ENCODE peak calls at places on chromosomes 13 and 19, in eight cellular contexts. W is IMR-90, N is ovary, C is esophagus squamous epithelium, R is body of pancreas, Q is uterus, H is GM12878, V is transverse colon. B is an unnamed sample. For H3K4me1, the result is how much of the 10 kb centered on the place peaks cover.

GRCh38 chr19:58468216-58468839 is 1.4 kb downstream of the ZNF324 start:
- DNase-seq in N (no peak), Q (no peak), C (no peak), H (no peak), W (peak), V (no peak), R (no peak), B (no peak)

GRCh38 chr13:99731747-99732146 is 230.5 kb downstream of the TM9SF2 start:
- DNase-seq in R (no peak), Q (no peak), C (no peak), N (no peak), V (no peak), W (no peak), H (no peak), B (no peak)

GRCh38 chr13:47933688-47934011 is 67.4 kb downstream of the SUCLA2 start:
- DNase-seq in Q (no peak), H (no peak), N (no peak), V (no peak), R (no peak), C (no peak), W (peak), B (no peak)

GRCh38 chr19:46429999-46430398 is 1.3 kb upstream of the PNMA8C start:
- DNase-seq in V (no peak), Q (no peak), N (no peak), R (no peak), C (no peak), W (no peak), H (no peak), B (no peak)

GRCh38 chr19:4140237-4140711 is 13.2 kb upstream of the CREB3L3 start:
- DNase-seq in W (peak), H (no peak), C (no peak), N (no peak), R (peak), Q (no peak), V (peak), B (peak)

GRCh38 chr13:74026753-74027152 is 107.5 kb downstream of the KLF12 start:
- DNase-seq in N (no peak), V (peak), H (peak), Q (no peak), R (peak), C (no peak), W (peak), B (no peak)

GRCh38 chr19:40596608-40597328 is 4.4 kb upstream of the LTBP4 start:
- DNase-seq in H (no peak), R (peak), V (peak), Q (peak), C (no peak), N (peak), W (peak), B (peak)

GRCh38 chr13:41177616-41178015 is 16.8 kb downstream of the KBTBD7 start:
- DNase-seq in C (no peak), N (no peak), V (no peak), Q (no peak), W (no peak), R (no peak), H (no peak), B (no peak)

GRCh38 chr19:2474232-2475017 is 1.5 kb upstream of the GADD45B start:
- DNase-seq in Q (peak), R (peak), C (no peak), H (no peak), W (peak), N (peak), V (peak), B (peak)

GRCh38 chr19:48152552-48152951 is 17.6 kb downstream of the LIG1 start:
- DNase-seq in W (peak), C (no peak), V (peak), Q (peak), R (peak), N (peak), H (no peak), B (peak)

GRCh38 chr19:49348305-49349188 is 13.3 kb downstream of the CD37 start:
- DNase-seq in H (no peak), N (no peak), V (no peak), W (no peak), C (no peak), Q (no peak), R (peak), B (no peak)

GRCh38 chr19:47601180-47601904 is 7.6 kb upstream of the BICRA start:
- DNase-seq in R (peak), H (no peak), Q (no peak), C (no peak), W (no peak), N (no peak), V (peak), B (no peak)

GRCh38 chr19:392375-392970 is 16.5 kb downstream of the C2CD4C start:
- DNase-seq in H (no peak), Q (no peak), N (no peak), R (no peak), W (no peak), V (no peak), C (no peak), B (no peak)

GRCh38 chr19:45882652-45883585 is 3.0 kb downstream of the IRF2BP1 start:
- DNase-seq in N (peak), V (peak), C (no peak), Q (peak), R (peak), H (peak), W (peak), B (peak)

GRCh38 chr13:26128676-26129075 is 76.9 kb upstream of the SHISA2 start:
- DNase-seq in C (no peak), Q (no peak), W (no peak), H (no peak), V (no peak), N (no peak), R (no peak), B (no peak)

GRCh38 chr13:98922306-98922705 is 55.6 kb downstream of the DOCK9 start:
- DNase-seq in Q (no peak), H (no peak), N (no peak), V (no peak), C (no peak), W (no peak), R (no peak), B (no peak)

GRCh38 chr19:5292843-5293606 is 47.6 kb downstream of the PTPRS start:
- DNase-seq in V (peak), C (no peak), H (no peak), R (peak), Q (peak), W (peak), N (peak), B (peak)

GRCh38 chr13:49353908-49354307 is 90.0 kb downstream of the CAB39L start:
- DNase-seq in W (no peak), C (no peak), H (no peak), Q (no peak), R (no peak), N (no peak), V (no peak), B (no peak)

GRCh38 chr13:73406454-73406853 is 347.6 kb downstream of the KLF5 start:
- DNase-seq in W (no peak), N (no peak), R (no peak), C (no peak), H (no peak), V (no peak), Q (no peak), B (no peak)

GRCh38 chr13:79776538-79776937 is 295.6 kb downstream of the NDFIP2 start:
- DNase-seq in R (no peak), H (no peak), V (peak), C (no peak), N (no peak), Q (no peak), W (peak), B (no peak)

GRCh38 chr19:18110833-18111232 is 13.3 kb downstream of the MAST3 start:
- DNase-seq in N (no peak), C (no peak), H (no peak), W (no peak), V (peak), R (peak), Q (no peak), B (peak)

GRCh38 chr19:23992348-23992747 is 77.7 kb downstream of the ZNF726 start:
- DNase-seq in N (no peak), H (no peak), V (no peak), Q (no peak), C (no peak), W (no peak), R (no peak), B (no peak)

GRCh38 chr13:110431851-110432294 is 124.8 kb downstream of the COL4A2 start:
- DNase-seq in N (no peak), W (no peak), V (no peak), C (no peak), H (no peak), Q (no peak), R (no peak), B (no peak)

GRCh38 chr13:25847635-25848616 is 203.9 kb downstream of the SHISA2 start:
- DNase-seq in W (no peak), N (no peak), H (no peak), Q (no peak), R (no peak), V (peak), C (no peak), B (no peak)

GRCh38 chr13:76663941-76664340 is 222.3 kb downstream of the KCTD12 start:
- DNase-seq in V (no peak), H (no peak), Q (no peak), W (peak), R (no peak), C (no peak), N (no peak), B (no peak)

GRCh38 chr19:8731428-8732169 is 10.2 kb downstream of the OR2Z1 start:
- DNase-seq in Q (no peak), H (no peak), V (no peak), R (no peak), N (no peak), W (no peak), C (no peak), B (no peak)

GRCh38 chr19:5624154-5624663 is 1.3 kb downstream of the SAFB start:
- DNase-seq in W (peak), V (peak), N (peak), R (peak), C (no peak), H (no peak), Q (peak), B (peak)

GRCh38 chr13:49371943-49372636 is 71.8 kb downstream of the CAB39L start:
- DNase-seq in V (no peak), W (no peak), Q (no peak), N (no peak), H (no peak), R (no peak), C (no peak), B (no peak)

GRCh38 chr13:80011448-80012212 is 329.3 kb downstream of the SPRY2 start:
- DNase-seq in W (no peak), Q (no peak), C (no peak), R (peak), H (no peak), V (peak), N (no peak), B (no peak)

GRCh38 chr13:113182046-113182445 is 23.6 kb downstream of the PROZ start:
- DNase-seq in W (no peak), R (no peak), N (no peak), V (no peak), H (no peak), C (no peak), Q (no peak), B (no peak)

GRCh38 chr19:33938821-33939220 is 142.2 kb downstream of the KCTD15 start:
- DNase-seq in H (no peak), C (no peak), W (no peak), R (peak), N (no peak), V (no peak), Q (no peak), B (no peak)

GRCh38 chr19:35318679-35319448 is 10.1 kb upstream of the CD22 start:
- DNase-seq in C (no peak), Q (peak), R (peak), W (peak), H (no peak), V (peak), N (no peak), B (peak)

GRCh38 chr13:31895687-31896086 is 135.9 kb upstream of the FRY start:
- DNase-seq in N (no peak), C (no peak), W (no peak), R (no peak), H (no peak), Q (no peak), V (no peak), B (no peak)

GRCh38 chr13:31894931-31895330 is 136.6 kb upstream of the FRY start:
- DNase-seq in N (no peak), W (no peak), Q (no peak), C (no peak), V (no peak), H (no peak), R (no peak), B (no peak)

GRCh38 chr13:31901985-31902384 is 129.6 kb upstream of the FRY start:
- DNase-seq in C (no peak), N (no peak), H (no peak), Q (no peak), V (no peak), W (no peak), R (no peak), B (no peak)

GRCh38 chr13:31896427-31896826 is 135.1 kb upstream of the FRY start:
- DNase-seq in W (peak), V (no peak), R (no peak), N (no peak), H (no peak), C (no peak), Q (no peak), B (no peak)

DNA sequence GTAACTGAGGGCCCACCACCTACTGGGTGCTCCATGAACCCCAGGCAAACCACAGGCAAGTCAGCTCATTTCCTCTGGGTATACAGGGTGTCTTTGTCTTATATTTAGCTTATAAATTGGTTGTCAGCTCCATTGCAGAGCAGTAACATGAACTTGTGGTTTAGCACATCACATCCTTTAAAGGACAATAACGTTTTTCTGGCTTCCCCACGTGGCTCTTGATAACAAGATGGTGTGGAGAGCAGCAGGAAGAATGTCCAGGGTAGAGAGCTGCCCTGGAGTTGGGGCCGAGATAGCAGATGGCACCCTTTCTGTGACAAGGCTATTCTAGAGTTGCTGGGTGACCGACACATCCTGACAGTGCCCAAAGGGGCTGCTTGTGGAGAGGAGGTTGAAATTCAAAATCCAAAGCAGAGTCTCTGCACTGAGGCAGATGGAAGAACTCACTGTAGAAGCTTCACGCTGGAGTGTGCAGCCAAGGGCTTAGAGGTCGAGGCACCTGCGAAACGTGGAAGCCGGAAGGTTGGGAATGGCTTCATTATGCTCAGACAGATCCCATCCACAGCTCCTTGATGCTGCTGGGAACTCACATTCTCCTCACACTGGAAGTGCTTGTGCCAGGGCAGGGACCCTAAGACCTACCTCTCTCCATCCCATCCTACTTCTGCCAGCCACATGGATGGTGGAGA is 133.0 kb upstream of the FRY start:
- DNase-seq in R (no peak), Q (no peak), N (no peak), W (no peak), H (no peak), V (no peak), C (no peak), B (no peak)
- H3K4me1 ChIP-seq in R (under half), Q (under half), N (under half), W (under half), H (under half), V (under half), C (under half), B (under half)

GRCh38 chr19:37981785-37982475 is 74.9 kb downstream of the SIPA1L3 start:
- DNase-seq in Q (no peak), R (peak), N (no peak), C (no peak), W (peak), V (peak), H (no peak), B (peak)
- TF ChIP-seq POLR2A in Q (no peak), R (no peak), N (no peak), C (no peak), W (peak), V (no peak), H (no peak), B (no peak)

GRCh38 chr13:33125821-33126570 is 109.8 kb downstream of the KL start:
- DNase-seq in W (peak), Q (peak), N (peak), H (no peak), R (peak), V (no peak), C (no peak), B (peak)
- TF ChIP-seq CTCF in W (no peak), Q (no peak), N (no peak), H (no peak), R (no peak), V (no peak), C (no peak), B (no peak)

GRCh38 chr13:51339952-51340732 is 651 bp downstream of the SERPINE3 start:
- DNase-seq in N (no peak), Q (no peak), R (no peak), C (no peak), V (no peak), W (peak), H (no peak), B (no peak)

GRCh38 chr13:51339354-51339753 is at the start of gene SERPINE3:
- DNase-seq in R (no peak), H (no peak), V (no peak), N (no peak), W (no peak), Q (no peak), C (no peak), B (no peak)

GRCh38 chr13:51342706-51343105 is 3.2 kb downstream of the SERPINE3 start:
- DNase-seq in C (no peak), V (no peak), Q (no peak), H (no peak), R (no peak), W (peak), N (no peak), B (no peak)

GRCh38 chr13:51341804-51342203 is 2.3 kb downstream of the SERPINE3 start:
- DNase-seq in C (no peak), N (no peak), Q (no peak), R (no peak), W (no peak), V (no peak), H (no peak), B (no peak)

GRCh38 chr13:51341232-51341631 is 1.7 kb downstream of the SERPINE3 start:
- DNase-seq in W (no peak), Q (no peak), H (no peak), N (no peak), C (no peak), V (no peak), R (no peak), B (no peak)
- H3K4me1 ChIP-seq in W (under half), Q (under half), H (under half), N (under half), C (under half), V (under half), R (under half), B (under half)

GRCh38 chr19:10095622-10095947 is 6.9 kb downstream of the ANGPTL6 start:
- DNase-seq in W (no peak), N (no peak), Q (no peak), C (no peak), R (no peak), H (no peak), V (no peak), B (no peak)

GRCh38 chr19:10093295-10094186 is 7.4 kb downstream of the SHFL start:
- DNase-seq in C (no peak), N (no peak), W (no peak), Q (no peak), H (no peak), R (no peak), V (no peak), B (no peak)

GRCh38 chr19:10096615-10096963 is 5.9 kb downstream of the ANGPTL6 start:
- DNase-seq in C (no peak), Q (no peak), V (peak), N (peak), W (no peak), H (no peak), R (no peak), B (no peak)

GRCh38 chr19:10092648-10093294 is 6.7 kb downstream of the SHFL start:
- DNase-seq in W (no peak), C (no peak), N (no peak), V (no peak), Q (no peak), R (no peak), H (no peak), B (no peak)

GRCh38 chr19:10095948-10096614 is 6.4 kb downstream of the ANGPTL6 start:
- DNase-seq in H (no peak), R (peak), N (peak), V (peak), W (peak), C (no peak), Q (peak), B (peak)
- TF ChIP-seq POLR2A in H (peak), R (peak), N (no peak), V (no peak), W (no peak), C (peak), Q (peak), B (no peak)